ENCODE peak calls at places on chromosome 2, in nine cellular contexts. K, S, L, C, Z, M, R, O and N are unnamed samples.

GRCh38 chr2:223230352-223230751 is 178.4 kb downstream of the KCNE4 start:
- DNase-seq in K (peak), S (no peak), L (no peak), C (no peak), Z (no peak), M (no peak), R (no peak), O (no peak), N (no peak)

GRCh38 chr2:191176801-191177438 is 26.1 kb upstream of the STAT4 start:
- DNase-seq in K (no peak), S (no peak), L (no peak), C (no peak), Z (no peak), M (peak), R (no peak), O (no peak), N (no peak)

GRCh38 chr2:106034325-106034724 is 159.8 kb downstream of the UXS1 start:
- DNase-seq in K (no peak), S (no peak), L (no peak), C (no peak), Z (no peak), M (peak), R (no peak), O (no peak), N (no peak)

GRCh38 chr2:26473796-26474195 is 4.1 kb downstream of the OTOF start:
- DNase-seq in K (no peak), S (no peak), L (no peak), C (no peak), Z (no peak), M (no peak), R (no peak), O (no peak), N (no peak)

GRCh38 chr2:6810961-6811360 is 54.7 kb downstream of the CMPK2 start:
- DNase-seq in K (no peak), S (no peak), L (no peak), C (no peak), Z (no peak), M (no peak), R (no peak), O (no peak), N (no peak)

GRCh38 chr2:162065767-162066166 is 8.2 kb downstream of the DPP4 start:
- DNase-seq in K (no peak), S (no peak), L (no peak), C (no peak), Z (no peak), M (no peak), R (no peak), O (no peak), N (no peak)

GRCh38 chr2:105114551-105114950 is 76.7 kb downstream of the MRPS9 start:
- DNase-seq in K (peak), S (no peak), L (peak), C (no peak), Z (peak), M (no peak), R (peak), O (peak), N (peak)

GRCh38 chr2:25842155-25842554 is 36.1 kb downstream of the ASXL2 start:
- DNase-seq in K (no peak), S (no peak), L (no peak), C (no peak), Z (no peak), M (no peak), R (no peak), O (no peak), N (no peak)

GRCh38 chr2:102143450-102143985 is 972 bp downstream of the IL1R1 start:
- DNase-seq in K (no peak), S (no peak), L (no peak), C (no peak), Z (peak), M (no peak), R (peak), O (peak), N (no peak)

GRCh38 chr2:198374375-198375072 is 570.1 kb downstream of the PLCL1 start:
- DNase-seq in K (peak), S (peak), L (peak), C (no peak), Z (peak), M (no peak), R (peak), O (peak), N (peak)

GRCh38 chr2:186771850-186772463 is 77.0 kb downstream of the ZSWIM2 start:
- DNase-seq in K (no peak), S (no peak), L (no peak), C (no peak), Z (no peak), M (no peak), R (no peak), O (no peak), N (no peak)

GRCh38 chr2:197200056-197200455 is 110.5 kb downstream of the ANKRD44 start:
- DNase-seq in K (no peak), S (no peak), L (no peak), C (no peak), Z (no peak), M (no peak), R (no peak), O (no peak), N (no peak)

GRCh38 chr2:205051417-205051816 is 506.1 kb downstream of the PARD3B start:
- DNase-seq in K (no peak), S (no peak), L (no peak), C (no peak), Z (no peak), M (no peak), R (no peak), O (peak), N (no peak)

GRCh38 chr2:154439156-154439555 is 259.3 kb upstream of the KCNJ3 start:
- DNase-seq in K (no peak), S (no peak), L (no peak), C (no peak), Z (no peak), M (no peak), R (no peak), O (no peak), N (no peak)

GRCh38 chr2:143026411-143027054 is 102.7 kb upstream of the ARHGAP15 start:
- DNase-seq in K (no peak), S (no peak), L (no peak), C (no peak), Z (no peak), M (no peak), R (no peak), O (no peak), N (no peak)

GRCh38 chr2:239610457-239611221 is 209.8 kb upstream of the HDAC4 start:
- DNase-seq in K (no peak), S (no peak), L (no peak), C (no peak), Z (no peak), M (peak), R (no peak), O (no peak), N (no peak)

GRCh38 chr2:169095631-169096105 is 26.3 kb downstream of the DHRS9 start:
- DNase-seq in K (peak), S (peak), L (peak), C (no peak), Z (peak), M (no peak), R (peak), O (peak), N (peak)

GRCh38 chr2:88874063-88874657 is 182.7 kb downstream of the RPIA start:
- DNase-seq in K (peak), S (peak), L (no peak), C (no peak), Z (peak), M (no peak), R (peak), O (peak), N (peak)

GRCh38 chr2:218168635-218169462 is 2.1 kb upstream of the CXCR1 start:
- DNase-seq in K (no peak), S (peak), L (no peak), C (peak), Z (peak), M (no peak), R (peak), O (peak), N (peak)

GRCh38 chr2:238162171-238162515 is 3.4 kb downstream of the ERFE start:
- DNase-seq in K (no peak), S (no peak), L (no peak), C (no peak), Z (no peak), M (no peak), R (no peak), O (no peak), N (no peak)

GRCh38 chr2:238158807-238159539 is at the start of gene ERFE:
- DNase-seq in K (no peak), S (peak), L (no peak), C (peak), Z (peak), M (no peak), R (no peak), O (peak), N (no peak)

GRCh38 chr2:238161291-238162051 is 2.7 kb downstream of the ERFE start:
- DNase-seq in K (no peak), S (no peak), L (no peak), C (no peak), Z (no peak), M (no peak), R (no peak), O (no peak), N (no peak)

GRCh38 chr2:238159676-238160205 is 971 bp downstream of the ERFE start:
- DNase-seq in K (no peak), S (no peak), L (no peak), C (no peak), Z (no peak), M (no peak), R (no peak), O (no peak), N (no peak)

GRCh38 chr2:238160206-238161129 is 1.7 kb downstream of the ERFE start:
- DNase-seq in K (no peak), S (peak), L (no peak), C (no peak), Z (peak), M (no peak), R (no peak), O (peak), N (no peak)
- TF ChIP-seq CTCF in K (peak), S (peak), L (peak), C (peak), Z (peak), M (peak), R (no peak), O (peak), N (peak)

GRCh38 chr2:46368416-46368815 is 71.2 kb downstream of the EPAS1 start:
- DNase-seq in K (no peak), S (no peak), L (no peak), C (no peak), Z (no peak), M (no peak), R (no peak), O (no peak), N (no peak)

GRCh38 chr2:46366675-46367067 is 69.5 kb downstream of the EPAS1 start:
- DNase-seq in K (no peak), S (no peak), L (no peak), C (no peak), Z (no peak), M (no peak), R (no peak), O (no peak), N (no peak)

GRCh38 chr2:46364797-46365457 is 67.7 kb downstream of the EPAS1 start:
- DNase-seq in K (peak), S (peak), L (peak), C (no peak), Z (peak), M (no peak), R (peak), O (peak), N (peak)

GRCh38 chr2:46367286-46367685 is 70.1 kb downstream of the EPAS1 start:
- DNase-seq in K (no peak), S (no peak), L (no peak), C (no peak), Z (no peak), M (no peak), R (no peak), O (peak), N (no peak)

GRCh38 chr2:46365913-46366674 is 68.9 kb downstream of the EPAS1 start:
- DNase-seq in K (peak), S (no peak), L (no peak), C (no peak), Z (peak), M (no peak), R (no peak), O (peak), N (no peak)
- TF ChIP-seq CTCF in K (peak), S (peak), L (peak), C (no peak), Z (peak), M (peak), R (peak), O (peak), N (peak)

GRCh38 chr2:56133931-56134629 is 49.7 kb upstream of the CCDC85A start:
- DNase-seq in K (no peak), S (no peak), L (no peak), C (no peak), Z (peak), M (no peak), R (no peak), O (no peak), N (no peak)

GRCh38 chr2:56134861-56135260 is 48.9 kb upstream of the CCDC85A start:
- DNase-seq in K (no peak), S (no peak), L (no peak), C (no peak), Z (no peak), M (no peak), R (no peak), O (no peak), N (no peak)

GRCh38 chr2:56133441-56133840 is 50.3 kb upstream of the CCDC85A start:
- DNase-seq in K (no peak), S (no peak), L (no peak), C (no peak), Z (peak), M (no peak), R (no peak), O (no peak), N (no peak)

GRCh38 chr2:56130463-56131070 is 53.2 kb upstream of the CCDC85A start:
- DNase-seq in K (peak), S (peak), L (peak), C (no peak), Z (peak), M (no peak), R (peak), O (peak), N (peak)

DNA sequence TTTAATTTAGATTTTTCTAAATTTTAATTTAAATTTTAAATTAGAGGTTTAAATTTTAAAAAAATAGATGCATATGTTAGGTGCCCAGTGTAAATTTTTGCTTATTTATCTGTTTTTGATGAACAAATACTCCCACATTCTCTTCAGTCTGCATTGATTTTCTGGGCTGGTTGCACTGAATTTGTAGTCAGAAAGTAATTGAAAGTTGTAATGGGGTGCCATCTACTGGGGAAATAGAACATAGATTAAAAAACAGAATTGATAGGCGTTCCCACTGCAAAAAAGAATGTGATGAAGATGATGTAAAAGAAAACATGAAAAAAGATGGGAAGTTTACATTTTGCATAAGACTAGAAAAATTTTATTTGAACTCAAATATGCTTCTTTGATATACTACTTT is 51.7 kb upstream of the CCDC85A start:
- DNase-seq in K (peak), S (no peak), L (peak), C (no peak), Z (peak), M (no peak), R (peak), O (peak), N (peak)
- TF ChIP-seq CTCF in K (peak), S (peak), L (peak), C (no peak), Z (peak), M (peak), R (peak), O (peak), N (peak)

GRCh38 chr2:18690342-18690741 is 101.0 kb upstream of the NT5C1B start:
- DNase-seq in K (no peak), S (peak), L (no peak), C (no peak), Z (no peak), M (no peak), R (no peak), O (no peak), N (no peak)
- TF ChIP-seq CTCF in K (peak), S (no peak), L (no peak), C (no peak), Z (no peak), M (no peak), R (no peak), O (peak), N (peak)